ENCODE peak calls at places on chromosomes 7 and 10, in ten cellular contexts. X is astrocyte, K is gastrocnemius medialis, P is GM23338, W is endothelial cell of umbilical vein, Z is tibial nerve, C is Peyer's patch, G is stomach, L is body of pancreas, Q is PC-3. B is an unnamed sample.

GRCh38 chr10:32415361-32415760 is 30.6 kb upstream of the CCDC7 start:
- DNase-seq in G (no peak), P (no peak), L (no peak), Z (no peak), X (no peak), C (no peak), Q (no peak), K (no peak), W (no peak), B (no peak)

GRCh38 chr7:52639981-52640380 is 395.5 kb upstream of the POM121L12 start:
- DNase-seq in G (no peak), Q (peak; percentile 19), Z (no peak), K (no peak), W (no peak), X (peak; percentile 92), P (no peak), L (no peak), C (no peak), B (no peak)

GRCh38 chr7:158028971-158029370 is 558.7 kb downstream of the PTPRN2 start:
- DNase-seq in Z (no peak), P (no peak), L (no peak), W (no peak), Q (no peak), K (no peak), C (no peak), X (no peak), G (peak; percentile 22), B (peak; percentile 33)

GRCh38 chr7:157667731-157668130 is 330.9 kb downstream of the DNAJB6 start:
- DNase-seq in K (no peak), Z (no peak), W (no peak), G (no peak), P (no peak), X (no peak), L (no peak), C (no peak), Q (no peak), B (peak; percentile 51)

GRCh38 chr7:129778770-129779601 is 167.5 kb downstream of the NRF1 start:
- DNase-seq in Q (peak; percentile 22), C (no peak), K (no peak), X (no peak), L (peak; percentile 51), G (no peak), P (no peak), Z (no peak), W (no peak), B (no peak)

GRCh38 chr7:20219446-20220292 is 2.5 kb upstream of the MACC1 start:
- DNase-seq in Z (peak; percentile 51), K (peak; percentile 16), L (peak; percentile 91), G (peak; percentile 84), Q (peak; percentile 90), C (peak; percentile 93), P (peak; percentile 26), X (peak; percentile 99), W (peak; percentile 95), B (peak; percentile 86)

GRCh38 chr10:103193107-103193819 is at the start of gene NT5C2:
- DNase-seq in W (peak; percentile 69), L (peak; percentile 84), P (peak; percentile 88), X (peak; percentile 49), K (peak; percentile 73), Q (peak; percentile 73), Z (peak; percentile 59), C (peak; percentile 72), G (peak; percentile 85), B (peak; percentile 93)

GRCh38 chr10:46560952-46561351 is 4.5 kb upstream of the GPRIN2 start:
- DNase-seq in L (no peak), W (no peak), Z (no peak), C (peak; percentile 13), K (no peak), P (no peak), X (no peak), Q (no peak), G (no peak), B (no peak)

GRCh38 chr10:45071043-45071813 is 70.5 kb downstream of the ZNF22 start:
- DNase-seq in Z (no peak), C (no peak), X (no peak), P (no peak), L (no peak), W (no peak), K (no peak), G (no peak), Q (no peak), B (peak; percentile 57)

GRCh38 chr10:62916157-62916603 is 100.0 kb upstream of the EGR2 start:
- DNase-seq in L (no peak), W (no peak), K (no peak), C (no peak), Q (peak; percentile 99), Z (no peak), G (no peak), P (no peak), X (peak; percentile 81), B (no peak)

GRCh38 chr7:4470246-4470645 is 211.8 kb upstream of the FOXK1 start:
- DNase-seq in G (no peak), Z (no peak), K (no peak), P (peak; percentile 63), L (no peak), W (no peak), X (no peak), Q (no peak), C (no peak), B (no peak)

GRCh38 chr7:2956526-2957368 is 86.9 kb downstream of the CARD11 start:
- DNase-seq in Q (peak; percentile 70), P (no peak), X (peak; percentile 58), G (no peak), K (no peak), L (no peak), Z (no peak), C (peak; percentile 11), W (peak; percentile 46), B (no peak)

GRCh38 chr10:26733750-26734568 is 36.5 kb downstream of the PDSS1 start:
- DNase-seq in G (peak; percentile 43), P (peak; percentile 46), L (peak; percentile 16), Q (no peak), C (no peak), K (no peak), X (no peak), Z (no peak), W (no peak), B (no peak)

GRCh38 chr10:42769653-42770052 is 12.9 kb upstream of the BMS1 start:
- DNase-seq in W (no peak), L (peak; percentile 58), Z (no peak), C (no peak), K (no peak), P (peak; percentile 13), G (no peak), X (no peak), Q (peak; percentile 67), B (no peak)

GRCh38 chr7:30717181-30717580 is 34.8 kb upstream of the INMT start:
- DNase-seq in P (peak; percentile 69), X (no peak), C (no peak), W (no peak), Q (peak; percentile 67), Z (no peak), K (no peak), L (no peak), G (no peak), B (peak; percentile 16)

GRCh38 chr7:51313276-51314035 is 3.2 kb downstream of the COBL start:
- DNase-seq in X (no peak), C (no peak), Z (no peak), G (no peak), P (no peak), K (no peak), L (no peak), W (no peak), Q (no peak), B (no peak)

GRCh38 chr7:51309361-51310130 is 7.1 kb downstream of the COBL start:
- DNase-seq in C (no peak), G (no peak), P (no peak), W (no peak), Z (no peak), L (no peak), X (no peak), Q (no peak), K (no peak), B (no peak)

GRCh38 chr7:51310131-51310583 is 6.5 kb downstream of the COBL start:
- DNase-seq in X (no peak), W (no peak), P (no peak), K (no peak), Z (no peak), Q (no peak), L (no peak), G (no peak), C (no peak), B (no peak)

GRCh38 chr7:51308738-51309102 is 7.9 kb downstream of the COBL start:
- DNase-seq in Q (no peak), P (no peak), C (no peak), K (no peak), G (no peak), L (no peak), X (no peak), Z (no peak), W (no peak), B (no peak)

GRCh38 chr7:51311166-51311565 is 5.4 kb downstream of the COBL start:
- DNase-seq in Z (no peak), C (no peak), Q (no peak), G (no peak), L (no peak), W (no peak), K (no peak), X (no peak), P (no peak), B (no peak)
- H3K27ac ChIP-seq in Z (no peak overlapping the region), C (no peak overlapping the region), Q (no peak overlapping the region), G (no peak overlapping the region), L (no peak overlapping the region), W (no peak overlapping the region), K (no peak overlapping the region), X (no peak overlapping the region), P (no peak overlapping the region), B (no peak overlapping the region)

GRCh38 chr7:81284576-81284975 is 365.7 kb upstream of the SEMA3C start:
- DNase-seq in C (no peak), Z (no peak), P (no peak), K (no peak), Q (peak; percentile 68), G (no peak), L (no peak), X (peak; percentile 81), W (peak; percentile 53), B (no peak)
- H3K27ac ChIP-seq in C (no peak overlapping the region), Z (no peak overlapping the region), P (no peak overlapping the region), K (no peak overlapping the region), Q (peak overlapping the region; percentile 70), G (no peak overlapping the region), L (no peak overlapping the region), X (peak overlapping the region; percentile 72), W (peak overlapping the region; percentile 47), B (no peak overlapping the region)

GRCh38 chr7:26490631-26491624 is 199.3 kb downstream of the SNX10 start:
- DNase-seq in Z (no peak), L (no peak), K (peak; percentile 7), C (no peak), W (no peak), G (no peak), X (no peak), P (no peak), Q (peak; percentile 9), B (no peak)
- H3K27ac ChIP-seq in Z (no peak overlapping the region), L (no peak overlapping the region), K (no peak overlapping the region), C (no peak overlapping the region), W (no peak overlapping the region), G (no peak overlapping the region), X (no peak overlapping the region), P (no peak overlapping the region), Q (peak overlapping the region; percentile 53), B (no peak overlapping the region)

GRCh38 chr7:77270081-77270480 is 70.5 kb upstream of the FGL2 start:
- DNase-seq in L (no peak), W (no peak), P (no peak), Z (no peak), G (no peak), Q (no peak), K (no peak), X (no peak), C (no peak), B (no peak)
- H3K27ac ChIP-seq in L (no peak overlapping the region), W (no peak overlapping the region), P (no peak overlapping the region), Z (peak overlapping the region; percentile 54), G (no peak overlapping the region), Q (no peak overlapping the region), K (no peak overlapping the region), X (no peak overlapping the region), C (no peak overlapping the region), B (peak overlapping the region; percentile 28)

B was measured in kidney.